ENCODE peak calls at places on chromosomes 6 and 20, in six cellular contexts. A, U, E, Y, Q and H are unnamed samples. For H3K4me1, the result is how much of the 10 kb centered on the place peaks cover.

GRCh38 chr6:43141644-43142043 is 29.4 kb upstream of the SRF start:
- DNase-seq in A (no peak), U (no peak), Q (no peak), E (no peak), Y (no peak), H (no peak)

GRCh38 chr6:41723178-41723935 is 12.1 kb downstream of the TFEB start:
- DNase-seq in Q (peak), Y (peak), E (peak), U (peak), A (peak), H (peak)

GRCh38 chr20:9179867-9180266 is 111.0 kb downstream of the PLCB4 start:
- DNase-seq in A (no peak), Q (no peak), U (no peak), Y (no peak), E (peak), H (no peak)

GRCh38 chr20:48556956-48557355 is 270.8 kb downstream of the PREX1 start:
- DNase-seq in Y (no peak), Q (no peak), U (no peak), E (no peak), A (no peak), H (no peak)

GRCh38 chr6:32151131-32151884 is 431 bp downstream of the PRRT1 start:
- DNase-seq in Y (no peak), U (no peak), A (no peak), Q (no peak), E (no peak), H (no peak)

GRCh38 chr20:63014287-63014686 is 7.5 kb upstream of the BHLHE23 start:
- DNase-seq in Q (no peak), Y (no peak), U (no peak), A (no peak), E (no peak), H (no peak)

GRCh38 chr6:144314003-144314485 is 28.9 kb downstream of the UTRN start:
- DNase-seq in Y (no peak), E (peak), Q (peak), U (peak), A (peak), H (peak)

GRCh38 chr6:101393291-101394251 is at the start of gene GRIK2:
- DNase-seq in Q (no peak), E (peak), A (no peak), Y (peak), U (peak), H (no peak)

GRCh38 chr6:30121446-30122065 is 8.7 kb upstream of the TRIM31 start:
- DNase-seq in E (no peak), A (no peak), U (no peak), Q (no peak), Y (no peak), H (no peak)

GRCh38 chr20:9294081-9294480 is 220.3 kb upstream of the LAMP5 start:
- DNase-seq in Q (no peak), Y (peak), A (no peak), E (peak), U (peak), H (no peak)

GRCh38 chr6:34709386-34709785 is 12.8 kb upstream of the ILRUN start:
- DNase-seq in A (peak), Y (peak), Q (peak), U (no peak), E (peak), H (no peak)

GRCh38 chr20:9270831-9271230 is 201.9 kb downstream of the PLCB4 start:
- DNase-seq in Y (no peak), A (no peak), E (peak), U (peak), Q (no peak), H (no peak)

GRCh38 chr20:37574199-37574890 is 46.7 kb upstream of the BLCAP start:
- DNase-seq in Y (no peak), E (no peak), Q (no peak), U (no peak), A (no peak), H (no peak)

GRCh38 chr6:143647191-143647590 is 30.6 kb upstream of the PHACTR2 start:
- DNase-seq in Y (no peak), A (no peak), Q (no peak), E (no peak), U (no peak), H (no peak)

GRCh38 chr20:59007758-59008511 is 881 bp upstream of the CTSZ start:
- DNase-seq in E (no peak), U (no peak), Y (no peak), A (peak), Q (peak), H (no peak)

GRCh38 chr6:109891924-109892323 is 86.2 kb upstream of the GPR6 start:
- DNase-seq in Y (no peak), A (peak), E (no peak), U (no peak), Q (peak), H (no peak)

GRCh38 chr20:1300083-1300840 is 28.7 kb downstream of the SDCBP2 start:
- DNase-seq in Q (no peak), A (no peak), U (no peak), Y (no peak), E (no peak), H (no peak)

GRCh38 chr20:49766979-49767419 is 45.6 kb upstream of the SLC9A8 start:
- DNase-seq in Y (no peak), Q (no peak), E (no peak), U (no peak), A (peak), H (no peak)

GRCh38 chr20:51492167-51493092 is 50.1 kb downstream of the NFATC2 start:
- DNase-seq in U (no peak), Y (peak), E (no peak), A (peak), Q (peak), H (peak)

GRCh38 chr20:57080796-57081195 is 185.6 kb downstream of the BMP7 start:
- DNase-seq in Q (no peak), E (no peak), A (no peak), Y (no peak), U (peak), H (no peak)

GRCh38 chr20:38435555-38435939 is 419 bp upstream of the SNHG17 start:
- DNase-seq in U (peak), Q (no peak), E (peak), Y (no peak), A (no peak), H (no peak)

GRCh38 chr6:33578588-33579011 is 1.5 kb downstream of the BAK1 start:
- DNase-seq in Y (no peak), Q (no peak), U (no peak), E (no peak), A (no peak), H (no peak)

GRCh38 chr6:114362957-114363356 is 20.1 kb upstream of the HS3ST5 start:
- DNase-seq in E (no peak), U (no peak), A (no peak), Y (no peak), Q (no peak), H (no peak)

GRCh38 chr6:147949981-147950622 is 392.5 kb upstream of the SASH1 start:
- DNase-seq in A (no peak), Q (no peak), E (peak), U (peak), Y (no peak), H (no peak)

GRCh38 chr6:148954461-148954860 is 207.6 kb downstream of the UST start:
- DNase-seq in U (peak), A (no peak), Y (no peak), E (no peak), Q (no peak), H (no peak)

GRCh38 chr20:37971561-37972127 is 61.6 kb downstream of the TTI1 start:
- DNase-seq in E (no peak), Y (no peak), U (no peak), A (no peak), Q (no peak), H (peak)

GRCh38 chr6:9789201-9789600 is 625.7 kb downstream of the TFAP2A start:
- DNase-seq in E (peak), Y (no peak), A (no peak), U (peak), Q (no peak), H (no peak)

GRCh38 chr6:154039231-154039842 is at the start of gene OPRM1:
- DNase-seq in Y (peak), U (peak), A (peak), E (no peak), Q (no peak), H (no peak)

GRCh38 chr6:5992551-5993225 is 14.0 kb downstream of the NRN1 start:
- DNase-seq in U (no peak), Q (no peak), Y (no peak), E (no peak), A (no peak), H (no peak)

GRCh38 chr6:168188310-168188973 is 109.4 kb upstream of the FRMD1 start:
- DNase-seq in E (no peak), Q (no peak), U (no peak), Y (no peak), A (no peak), H (no peak)

GRCh38 chr6:122042380-122042779 is 357.1 kb upstream of the HSF2 start:
- DNase-seq in E (no peak), A (no peak), Y (no peak), Q (no peak), U (no peak), H (no peak)

GRCh38 chr20:26209171-26209941 is 512.7 kb upstream of the ZNF337 start:
- DNase-seq in A (no peak), Q (no peak), Y (peak), U (no peak), E (peak), H (no peak)

GRCh38 chr6:57297505-57297904 is 19.9 kb upstream of the PRIM2 start:
- DNase-seq in Q (no peak), E (no peak), A (no peak), U (no peak), Y (no peak), H (no peak)

GRCh38 chr20:48139262-48140041 is 354.2 kb upstream of the SULF2 start:
- DNase-seq in U (peak), Q (no peak), E (no peak), Y (no peak), A (no peak), H (no peak)

GRCh38 chr20:7714549-7714948 is 225.7 kb downstream of the HAO1 start:
- DNase-seq in Y (peak), U (no peak), Q (no peak), E (no peak), A (no peak), H (no peak)

GRCh38 chr6:43442935-43443334 is 12.4 kb downstream of the DLK2 start:
- DNase-seq in Q (no peak), Y (no peak), A (no peak), U (no peak), E (no peak), H (no peak)

GRCh38 chr6:108638993-108639392 is 78.3 kb downstream of the FOXO3 start:
- DNase-seq in U (no peak), Y (no peak), E (no peak), Q (no peak), A (no peak), H (no peak)

GRCh38 chr6:108644252-108644651 is 83.5 kb downstream of the FOXO3 start:
- DNase-seq in Q (no peak), Y (no peak), E (no peak), U (no peak), A (peak), H (no peak)

GRCh38 chr6:108648186-108648585 is 87.5 kb downstream of the FOXO3 start:
- DNase-seq in U (peak), Q (no peak), E (no peak), A (no peak), Y (no peak), H (no peak)

GRCh38 chr6:108640104-108640503 is 79.4 kb downstream of the FOXO3 start:
- DNase-seq in A (no peak), Q (no peak), Y (no peak), E (no peak), U (no peak), H (no peak)

DNA sequence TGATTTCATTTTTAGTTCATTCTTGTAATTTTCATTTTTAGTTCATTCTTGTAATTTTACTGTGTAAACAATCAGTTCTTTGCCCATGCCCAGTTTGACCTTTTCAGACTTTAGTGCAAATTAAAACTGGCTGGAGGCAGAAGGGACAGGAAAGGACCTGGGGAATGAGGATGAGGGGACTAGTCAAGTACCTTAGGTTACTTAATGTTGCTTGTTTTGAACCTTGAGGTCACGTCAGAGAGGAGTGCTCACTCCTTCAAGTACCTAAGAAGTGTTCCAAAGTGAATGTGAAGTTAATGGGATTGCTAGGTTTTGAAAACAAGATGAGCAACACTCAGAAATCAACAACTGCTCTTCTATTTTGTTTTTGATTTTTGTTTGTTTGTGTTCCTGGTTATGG is 82.5 kb downstream of the FOXO3 start:
- DNase-seq in E (no peak), A (no peak), U (no peak), Y (no peak), Q (no peak), H (no peak)
- H3K4me1 ChIP-seq in E (under half), A (under half), U (under half), Y (under half), Q (under half), H (under half)

GRCh38 chr6:208379-208778 is 83.9 kb upstream of the DUSP22 start:
- DNase-seq in U (no peak), E (no peak), Y (no peak), A (no peak), Q (no peak), H (no peak)

GRCh38 chr6:208973-209372 is 83.3 kb upstream of the DUSP22 start:
- DNase-seq in U (no peak), Q (no peak), E (no peak), Y (no peak), A (no peak), H (no peak)

GRCh38 chr6:206264-206663 is 86.0 kb upstream of the DUSP22 start:
- DNase-seq in E (no peak), Q (no peak), Y (no peak), A (no peak), U (no peak), H (no peak)

GRCh38 chr6:209432-210103 is 82.7 kb upstream of the DUSP22 start:
- DNase-seq in A (no peak), Y (no peak), U (no peak), Q (no peak), E (no peak), H (no peak)

GRCh38 chr6:203663-204062 is 88.6 kb upstream of the DUSP22 start:
- DNase-seq in U (no peak), Y (no peak), Q (no peak), E (no peak), A (no peak), H (no peak)
- H3K4me3 ChIP-seq in U (no peak), Y (no peak), Q (no peak), E (no peak), A (no peak), H (no peak)

DNA sequence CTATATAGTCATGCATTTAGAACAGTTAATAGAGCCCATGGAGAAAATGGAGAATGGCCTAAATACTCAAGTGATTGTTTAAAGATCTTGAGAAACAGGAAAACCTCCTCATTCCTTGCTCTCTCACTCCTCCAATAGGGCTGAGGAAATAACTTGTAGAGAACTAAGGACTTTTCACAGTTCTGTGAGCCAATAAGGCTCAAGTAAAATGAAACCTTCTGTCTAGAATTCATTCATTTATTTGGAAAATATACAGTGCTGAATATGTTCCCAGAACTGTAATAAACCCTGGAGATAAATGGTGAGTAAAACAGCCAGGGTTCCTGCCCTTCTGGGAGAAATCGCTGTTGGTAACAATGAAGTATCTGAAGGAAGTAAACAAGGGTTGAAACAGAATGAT is 35.3 kb downstream of the ELOVL2 start:
- DNase-seq in A (no peak), U (peak), E (peak), Y (no peak), Q (no peak), H (no peak)
- H3K27ac ChIP-seq in A (no peak), U (peak), E (peak), Y (peak), Q (no peak), H (no peak)

GRCh38 chr20:41245086-41245707 is 72.3 kb downstream of the ZHX3 start:
- DNase-seq in Y (no peak), U (peak), E (peak), A (no peak), Q (no peak), H (no peak)
- H3K4me1 ChIP-seq in Y (under half), U (under half), E (under half), A (half or more), Q (under half), H (half or more)

DNA sequence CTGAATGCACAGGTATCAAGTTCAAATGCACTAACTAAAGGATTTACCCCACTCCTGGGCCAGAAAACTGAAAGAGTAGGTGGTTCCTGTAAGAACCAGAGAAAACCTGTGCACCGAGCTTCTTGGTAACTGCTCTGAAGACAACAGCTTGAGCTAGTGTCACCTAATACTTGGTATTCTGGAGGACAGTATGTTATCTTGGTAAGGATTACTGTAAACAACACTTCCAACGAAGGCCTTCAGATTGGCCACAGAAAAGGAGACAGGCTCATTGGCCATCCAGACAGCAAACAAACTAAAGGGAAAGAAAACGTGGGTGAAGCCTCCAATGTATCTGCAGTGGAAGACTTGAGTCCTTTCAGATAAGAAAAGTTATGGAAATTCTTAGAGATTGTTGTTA is 61.5 kb downstream of the GMPR start:
- DNase-seq in A (no peak), U (no peak), Q (no peak), Y (no peak), E (no peak), H (no peak)
- H3K4me3 ChIP-seq in A (no peak), U (no peak), Q (no peak), Y (no peak), E (no peak), H (no peak)

DNA sequence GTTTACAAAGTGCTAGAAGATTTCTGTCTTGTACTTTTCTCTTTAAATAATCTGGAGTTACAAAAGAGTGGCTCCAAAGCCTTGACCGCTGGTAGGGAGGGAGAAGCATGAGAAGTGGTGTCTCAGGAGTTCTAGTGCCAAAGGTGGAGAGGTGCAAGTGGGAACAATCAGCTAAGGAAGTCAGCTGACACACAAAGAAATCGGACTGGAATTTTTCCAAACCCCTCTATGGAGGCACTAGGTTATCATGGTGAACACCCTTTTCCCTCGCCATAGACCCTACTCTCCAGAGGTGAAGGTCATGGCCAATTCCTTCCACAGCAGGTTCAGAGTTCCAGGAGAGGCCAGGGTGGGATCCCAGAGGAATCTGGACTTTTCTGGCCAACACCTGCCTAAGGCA is 14.8 kb downstream of the PLAGL2 start:
- DNase-seq in Q (peak), U (no peak), E (no peak), Y (no peak), A (peak), H (no peak)
- H3K27ac ChIP-seq in Q (no peak), U (no peak), E (no peak), Y (peak), A (no peak), H (no peak)

GRCh38 chr6:129686941-129687627 is 22.9 kb downstream of the ARHGAP18 start:
- DNase-seq in A (no peak), Y (no peak), U (peak), E (peak), Q (no peak), H (no peak)
- H3K4me1 ChIP-seq in A (half or more), Y (under half), U (under half), E (under half), Q (under half), H (under half)

GRCh38 chr6:94680672-94681212 is 896.6 kb upstream of the MANEA start:
- DNase-seq in A (no peak), U (no peak), E (no peak), Q (no peak), Y (no peak), H (no peak)

GRCh38 chr6:94683409-94683808 is 893.9 kb upstream of the MANEA start:
- DNase-seq in Y (no peak), E (no peak), A (no peak), Q (no peak), U (no peak), H (no peak)
- H3K4me3 ChIP-seq in Y (no peak), E (no peak), A (no peak), Q (no peak), U (no peak), H (no peak)

GRCh38 chr6:25278914-25279747 is at the start of gene CARMIL1:
- DNase-seq in E (peak), U (peak), Y (peak), A (peak), Q (peak), H (peak)
- H3K27ac ChIP-seq in E (peak), U (peak), Y (peak), A (peak), Q (peak), H (peak)

GRCh38 chr6:127342296-127342945 is 988 bp downstream of the ECHDC1 start:
- DNase-seq in Y (peak), E (peak), Q (peak), U (peak), A (no peak), H (no peak)
- H3K4me1 ChIP-seq in Y (under half), E (under half), Q (under half), U (under half), A (under half), H (under half)